ENCODE peak calls at places on chromosomes 12 and 14, in five cellular contexts. N is AG04450, H is foreskin fibroblast, Y is transverse colon, E is astrocyte of the cerebellum. L is an unnamed sample.

GRCh38 chr14:93720076-93720815 is 68.0 kb downstream of the PRIMA1 start:
- DNase-seq in N (no peak), H (no peak), Y (no peak), E (no peak), L (no peak)

GRCh38 chr12:1539135-1539534 is 55.2 kb downstream of the FBXL14 start:
- DNase-seq in N (no peak), H (no peak), Y (no peak), E (no peak), L (no peak)

GRCh38 chr14:103808403-103809001 is 38.9 kb downstream of the PPP1R13B start:
- DNase-seq in N (peak), H (peak), Y (peak), E (peak), L (peak)

GRCh38 chr14:95204705-95205104 is 47.4 kb upstream of the DICER1 start:
- DNase-seq in N (no peak), H (no peak), Y (no peak), E (no peak), L (no peak)

GRCh38 chr14:32469388-32470160 is 140.5 kb downstream of the AKAP6 start:
- DNase-seq in N (no peak), H (peak), Y (no peak), E (peak), L (peak)

GRCh38 chr12:67358686-67359374 is 89.7 kb downstream of the CAND1 start:
- DNase-seq in N (peak), H (peak), Y (no peak), E (peak), L (peak)

GRCh38 chr14:20857630-20858261 is 33.4 kb upstream of the RNASE3 start:
- DNase-seq in N (no peak), H (peak), Y (peak), E (peak), L (peak)

GRCh38 chr12:110776410-110776809 is 33.7 kb upstream of the PPP1CC start:
- DNase-seq in N (no peak), H (no peak), Y (peak), E (no peak), L (no peak)

GRCh38 chr12:99498756-99499155 is 148.8 kb upstream of the GARIN6 start:
- DNase-seq in N (peak), H (peak), Y (no peak), E (peak), L (peak)

GRCh38 chr12:97545804-97546203 is 83.2 kb downstream of the RMST start:
- DNase-seq in N (no peak), H (no peak), Y (no peak), E (no peak), L (no peak)

GRCh38 chr14:92649934-92650545 is 98.4 kb downstream of the LGMN start:
- DNase-seq in N (peak), H (peak), Y (peak), E (peak), L (no peak)

GRCh38 chr14:94174622-94175402 is 690 bp downstream of the PPP4R4 start:
- DNase-seq in N (no peak), H (peak), Y (no peak), E (no peak), L (no peak)

GRCh38 chr14:32085845-32086383 is 8.8 kb downstream of the ARHGAP5 start:
- DNase-seq in N (no peak), H (no peak), Y (no peak), E (no peak), L (no peak)

GRCh38 chr14:102690509-102691286 is 86.6 kb upstream of the TRAF3 start:
- DNase-seq in N (no peak), H (no peak), Y (peak), E (no peak), L (no peak)

GRCh38 chr14:52553671-52554575 is 1.3 kb downstream of the GPR137C start:
- DNase-seq in N (peak), H (peak), Y (peak), E (peak), L (peak)
- TF ChIP-seq CTCF in N (peak), H (no peak), Y (peak), E (no peak), L (no peak)

DNA sequence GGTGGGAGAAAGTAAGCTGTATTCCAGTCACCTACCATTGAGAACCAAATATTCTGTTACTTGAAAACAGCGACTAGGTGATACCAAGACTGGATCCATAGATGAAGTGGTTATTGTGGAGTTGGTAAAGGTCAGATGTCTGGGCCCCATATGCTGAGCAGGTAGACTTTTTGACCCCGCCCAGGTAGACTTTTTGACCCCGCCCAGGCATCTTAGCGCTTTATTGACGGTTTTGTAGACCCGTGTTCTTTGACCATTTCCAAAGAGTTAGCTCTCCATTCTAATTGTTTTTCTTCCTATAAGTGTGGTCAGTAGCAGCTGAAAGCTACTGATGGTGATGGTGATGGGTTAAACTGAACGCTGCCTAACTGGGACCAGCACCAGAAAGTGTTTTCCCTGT is 61.6 kb downstream of the SLC8A3 start:
- DNase-seq in N (no peak), H (no peak), Y (no peak), E (no peak), L (no peak)
- TF ChIP-seq CTCF in N (no peak), H (no peak), Y (no peak), E (no peak), L (no peak)

DNA sequence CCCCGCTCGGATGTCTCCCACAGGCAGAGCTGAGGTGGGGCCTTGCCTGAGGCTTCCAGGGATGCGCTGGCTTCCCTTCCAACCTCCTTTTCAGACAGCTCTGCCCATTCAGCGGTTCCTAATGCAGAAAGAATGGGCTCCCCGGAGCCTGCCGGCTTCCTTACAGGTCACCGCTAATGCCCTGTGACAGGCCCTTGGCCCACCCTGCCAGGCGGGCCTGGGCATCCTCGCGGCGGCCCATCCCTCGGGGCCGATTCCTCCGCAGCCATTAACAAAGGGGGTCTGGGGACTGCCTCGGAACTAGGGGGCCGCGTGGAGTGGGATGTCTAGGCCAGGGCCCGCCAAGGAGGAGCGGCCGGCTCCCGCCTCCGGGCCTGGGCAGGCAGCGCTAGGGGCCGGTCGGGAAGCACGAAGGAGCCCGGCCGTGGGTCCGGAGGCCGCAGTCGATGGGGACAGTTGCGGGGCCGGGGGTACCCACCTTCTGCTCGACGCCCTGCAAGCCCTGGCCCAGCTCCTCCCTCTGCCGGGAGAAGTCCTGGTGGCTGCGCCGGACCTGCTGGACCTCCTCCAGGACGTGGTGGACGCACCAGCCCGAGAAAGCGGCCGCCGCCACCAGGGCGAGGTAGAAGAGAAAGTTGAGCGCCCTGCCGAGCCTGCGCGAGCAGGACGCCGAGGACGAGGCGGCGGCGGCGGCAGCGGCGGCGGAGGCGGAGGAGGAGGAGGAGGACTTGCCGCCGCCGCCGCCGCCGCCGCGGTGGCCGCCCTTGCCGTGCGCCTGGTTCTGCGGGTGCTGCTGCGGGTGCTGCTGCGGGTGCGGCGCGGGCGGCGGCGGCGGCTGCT is 709 bp downstream of the CKAP4 start:
- DNase-seq in N (no peak), H (peak), Y (peak), E (no peak), L (peak)
- TF ChIP-seq CTCF in N (peak), H (peak), Y (peak), E (no peak), L (no peak)

DNA sequence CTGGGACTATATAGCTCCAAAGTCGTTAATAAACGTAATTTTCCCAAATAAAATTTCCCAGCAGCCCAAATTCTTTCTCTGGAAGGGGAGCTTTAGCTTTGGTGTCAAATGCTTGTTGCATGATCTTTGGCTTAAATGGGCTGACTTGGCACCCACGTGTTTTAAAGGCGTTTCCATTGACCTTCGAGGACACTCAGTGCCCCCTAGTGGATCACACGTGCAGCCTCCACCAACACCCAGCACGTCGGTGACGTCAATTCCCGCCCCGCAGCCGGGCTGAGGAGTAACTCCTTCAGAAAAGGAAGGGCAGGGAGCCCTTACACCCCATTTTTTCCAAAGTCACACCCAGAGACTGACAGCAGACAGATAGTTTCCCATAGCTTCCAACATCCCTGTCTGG is 707.8 kb downstream of the AACS start:
- DNase-seq in N (no peak), H (no peak), Y (no peak), E (no peak), L (no peak)
- TF ChIP-seq CTCF in N (no peak), H (no peak), Y (no peak), E (no peak), L (peak)

DNA sequence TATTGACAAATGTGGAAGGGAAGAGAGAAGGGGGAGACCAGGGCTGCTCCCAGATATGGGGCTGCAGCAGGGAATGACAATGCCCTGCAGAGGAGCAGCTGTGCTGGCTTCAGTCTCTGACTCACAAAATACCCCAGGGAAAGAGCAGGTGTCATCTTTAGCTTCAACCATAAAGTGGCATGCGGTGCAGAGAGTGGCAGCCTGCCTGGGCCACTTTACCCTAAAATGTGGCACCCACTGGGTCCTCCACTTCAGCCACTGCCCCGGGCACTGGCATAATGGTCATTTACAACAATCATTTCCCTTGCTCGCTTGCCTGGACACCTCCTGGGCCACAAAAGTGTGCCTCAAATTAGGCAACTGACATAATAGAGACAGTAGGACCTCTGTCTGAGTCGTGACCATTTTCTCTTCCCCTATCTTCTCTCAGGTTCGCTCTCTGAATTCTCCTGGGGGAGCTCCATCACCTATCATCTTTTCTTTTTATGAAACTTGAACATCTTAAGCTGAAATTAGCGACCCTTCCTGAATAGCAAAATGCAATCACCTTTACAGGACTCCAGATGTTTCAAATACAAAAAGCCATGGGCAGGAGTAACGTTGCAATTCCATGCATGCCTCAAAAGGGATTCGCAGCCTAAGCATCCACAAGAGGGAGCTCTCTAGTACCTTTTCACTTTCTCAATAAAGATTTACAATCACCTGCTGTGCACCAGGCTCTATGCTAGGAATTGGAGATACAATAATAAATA is 179.9 kb upstream of the ATF7IP start:
- DNase-seq in N (peak), H (peak), Y (peak), E (peak), L (peak)
- TF ChIP-seq CTCF in N (peak), H (peak), Y (peak), E (peak), L (peak)

DNA sequence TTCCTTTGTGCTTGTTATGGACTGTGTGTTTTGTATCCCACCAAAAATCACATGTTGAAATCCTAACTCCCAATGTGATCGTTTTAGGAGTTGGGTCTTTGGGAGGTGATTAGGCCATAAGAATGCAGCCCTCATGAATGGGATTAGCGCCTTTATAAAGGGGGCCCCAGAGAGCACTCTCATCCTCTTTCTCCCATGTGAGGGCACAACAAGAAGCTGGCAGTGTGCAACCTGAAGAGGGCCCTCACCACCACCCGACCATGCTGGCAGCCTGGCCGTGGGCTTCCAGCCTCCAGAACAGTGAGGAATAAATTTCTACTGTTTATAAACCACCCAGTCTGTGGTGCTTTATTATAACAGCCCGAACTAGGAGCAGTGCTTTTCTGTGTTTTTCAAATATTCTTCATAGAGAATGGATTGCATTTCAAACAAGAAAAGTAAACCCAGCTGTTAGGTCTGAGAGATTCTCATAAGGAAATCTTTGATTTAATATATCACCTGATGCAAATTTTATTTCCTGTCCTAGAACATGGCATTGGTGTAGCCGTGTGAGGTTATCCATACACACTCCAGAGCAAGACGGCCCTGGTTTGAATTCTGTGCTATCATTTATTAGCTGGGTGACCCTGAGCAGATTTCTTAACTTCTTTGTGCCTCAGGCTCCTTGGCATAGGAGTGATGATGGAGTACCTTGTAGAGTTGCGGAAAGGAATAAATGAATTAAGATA is 27.8 kb downstream of the HSPB8 start:
- DNase-seq in N (no peak), H (no peak), Y (no peak), E (no peak), L (no peak)
- TF ChIP-seq CTCF in N (no peak), H (no peak), Y (no peak), E (no peak), L (no peak)

GRCh38 chr12:95240556-95240955 is 22.9 kb downstream of the VEZT start:
- DNase-seq in N (no peak), H (no peak), Y (no peak), E (no peak), L (no peak)

GRCh38 chr12:95243497-95244183 is 26.0 kb downstream of the VEZT start:
- DNase-seq in N (no peak), H (no peak), Y (no peak), E (no peak), L (no peak)

GRCh38 chr12:95244350-95244749 is 26.7 kb downstream of the VEZT start:
- DNase-seq in N (no peak), H (no peak), Y (no peak), E (no peak), L (no peak)

GRCh38 chr12:95239216-95239615 is 21.6 kb downstream of the VEZT start:
- DNase-seq in N (no peak), H (no peak), Y (no peak), E (no peak), L (no peak)

DNA sequence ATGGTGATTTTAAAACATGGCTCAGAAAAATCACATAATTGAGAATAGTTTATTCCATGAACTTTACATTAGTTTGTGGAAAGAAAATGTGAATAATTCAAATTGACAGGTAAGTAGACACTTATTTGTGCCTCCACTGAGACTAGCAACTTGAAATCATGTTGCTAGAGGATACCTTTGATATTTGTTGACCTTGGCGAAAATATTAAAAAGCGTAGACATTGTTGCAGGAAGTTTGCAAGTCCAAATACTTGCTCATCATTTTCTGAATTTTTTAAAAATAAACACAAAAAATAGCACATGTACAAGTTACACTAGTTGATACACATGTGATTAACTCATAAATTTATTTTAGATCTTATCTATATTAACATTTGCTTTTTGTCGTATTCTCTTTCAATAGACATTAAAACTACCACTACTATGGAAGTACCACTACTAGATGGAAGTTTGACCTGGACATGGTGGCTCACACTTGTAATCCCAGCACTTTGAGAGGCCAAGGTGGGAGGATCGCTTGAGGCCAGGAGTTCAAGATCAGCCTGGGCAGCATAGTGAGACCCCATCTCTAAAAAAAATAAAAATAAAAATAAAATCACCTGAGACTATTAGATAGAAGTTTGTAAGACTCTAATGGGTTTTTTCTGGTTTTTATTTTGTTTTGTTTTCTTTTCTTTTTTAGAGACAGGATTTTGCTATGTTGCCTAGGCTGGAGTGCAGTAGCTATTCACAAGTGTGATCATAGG is 24.3 kb downstream of the VEZT start:
- DNase-seq in N (no peak), H (no peak), Y (no peak), E (no peak), L (no peak)
- TF ChIP-seq CTCF in N (no peak), H (no peak), Y (no peak), E (no peak), L (no peak)

GRCh38 chr12:116919247-116919671 is 8.5 kb downstream of the FBXW8 start:
- DNase-seq in N (no peak), H (no peak), Y (peak), E (no peak), L (no peak)

GRCh38 chr12:116915326-116915725 is 4.6 kb downstream of the FBXW8 start:
- DNase-seq in N (no peak), H (no peak), Y (no peak), E (no peak), L (no peak)

GRCh38 chr12:116916122-116916521 is 5.4 kb downstream of the FBXW8 start:
- DNase-seq in N (no peak), H (peak), Y (no peak), E (peak), L (peak)

GRCh38 chr12:116918464-116918863 is 7.7 kb downstream of the FBXW8 start:
- DNase-seq in N (no peak), H (no peak), Y (no peak), E (no peak), L (no peak)

DNA sequence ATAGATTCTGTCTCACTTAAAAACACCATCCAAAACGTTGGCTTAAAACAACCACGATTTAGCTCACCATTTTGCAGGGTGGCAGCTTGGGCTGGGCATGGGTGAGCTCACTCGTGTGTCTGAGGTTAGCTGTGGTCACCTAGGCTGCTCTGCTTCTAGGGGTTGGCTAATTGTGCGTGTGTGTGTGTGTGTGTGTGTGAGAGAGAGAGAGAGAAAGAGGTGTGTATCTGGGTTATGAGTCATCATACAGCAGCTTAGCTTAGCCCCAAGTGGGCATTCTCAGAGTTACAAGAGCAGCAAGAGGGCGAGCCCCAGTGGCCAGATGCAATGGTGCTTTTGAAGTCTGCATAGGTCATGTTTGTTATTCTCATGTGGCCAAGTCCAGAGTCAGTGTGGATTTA is 6.0 kb downstream of the FBXW8 start:
- DNase-seq in N (peak), H (peak), Y (peak), E (peak), L (peak)
- TF ChIP-seq CTCF in N (peak), H (no peak), Y (peak), E (peak), L (peak)

GRCh38 chr12:114636723-114637480 is 47.1 kb downstream of the TBX3 start:
- DNase-seq in N (no peak), H (peak), Y (peak), E (no peak), L (peak)
- TF ChIP-seq CTCF in N (peak), H (peak), Y (no peak), E (peak), L (peak)

GRCh38 chr12:6829532-6830220 is 1.5 kb downstream of the P3H3 start:
- DNase-seq in N (no peak), H (peak), Y (no peak), E (no peak), L (no peak)
- TF ChIP-seq CTCF in N (peak), H (peak), Y (peak), E (peak), L (peak)